ENCODE peak calls at places on chromosome 5, in four cellular contexts. U, J, A and N are unnamed samples.

GRCh38 chr5:1847056-1847455 is 35.7 kb downstream of the IRX4 start:
- DNase-seq in J (no peak), U (no peak), A (no peak), N (no peak)

GRCh38 chr5:74394924-74395880 is 245.3 kb downstream of the ENC1 start:
- DNase-seq in J (no peak), U (peak), A (peak), N (no peak)

GRCh38 chr5:154985126-154985525 is 28.4 kb upstream of the KIF4B start:
- DNase-seq in J (no peak), U (no peak), A (no peak), N (no peak)

GRCh38 chr5:119313876-119314605 is 41.8 kb upstream of the TNFAIP8 start:
- DNase-seq in A (no peak), J (no peak), U (no peak), N (no peak)

GRCh38 chr5:43432486-43433365 is 20.5 kb upstream of the CCL28 start:
- DNase-seq in J (no peak), U (no peak), A (peak), N (no peak)

GRCh38 chr5:14218897-14219573 is 75.9 kb downstream of the TRIO start:
- DNase-seq in U (no peak), A (no peak), J (no peak), N (no peak)

GRCh38 chr5:167511-167910 is 23.8 kb upstream of the LRRC14B start:
- DNase-seq in U (peak), J (no peak), A (no peak), N (no peak)

GRCh38 chr5:135393229-135393628 is 5.8 kb downstream of the MACROH2A1 start:
- DNase-seq in A (no peak), J (no peak), U (no peak), N (no peak)

GRCh38 chr5:66074891-66075290 is 69.2 kb upstream of the SREK1 start:
- DNase-seq in U (no peak), J (no peak), A (no peak), N (no peak)

GRCh38 chr5:63050916-63051315 is 472.3 kb downstream of the LRRC70 start:
- DNase-seq in J (no peak), U (no peak), A (no peak), N (no peak)

GRCh38 chr5:124740991-124741583 is 5.4 kb downstream of the ZNF608 start:
- DNase-seq in J (no peak), U (no peak), A (no peak), N (no peak)

GRCh38 chr5:1010181-1010510 is 1.5 kb downstream of the NKD2 start:
- DNase-seq in U (no peak), A (peak), J (no peak), N (peak)

GRCh38 chr5:143717400-143717799 is 94.6 kb upstream of the HMHB1 start:
- DNase-seq in J (no peak), A (no peak), U (no peak), N (no peak)

GRCh38 chr5:44365351-44365750 is 23.9 kb downstream of the FGF10 start:
- DNase-seq in U (no peak), A (no peak), J (no peak), N (no peak)

GRCh38 chr5:78345485-78345884 is 14.9 kb upstream of the SCAMP1 start:
- DNase-seq in A (no peak), J (no peak), U (no peak), N (no peak)

GRCh38 chr5:67095346-67095871 is 101.2 kb downstream of the CD180 start:
- DNase-seq in A (peak), J (no peak), U (no peak), N (no peak)

GRCh38 chr5:139383275-139383992 is at the start of gene SLC23A1:
- DNase-seq in A (peak), J (no peak), U (no peak), N (no peak)

GRCh38 chr5:43041131-43041668 is 1.1 kb upstream of the ANXA2R start:
- DNase-seq in A (no peak), J (no peak), U (no peak), N (no peak)

GRCh38 chr5:42015681-42016080 is 90.6 kb downstream of the FBXO4 start:
- DNase-seq in J (no peak), A (no peak), U (no peak), N (no peak)

GRCh38 chr5:99032234-99033013 is 103.6 kb upstream of the CHD1 start:
- DNase-seq in U (peak), J (no peak), A (peak), N (peak)

GRCh38 chr5:76391014-76391413 is 12.1 kb upstream of the IQGAP2 start:
- DNase-seq in A (no peak), J (no peak), U (no peak), N (no peak)

GRCh38 chr5:38167562-38167996 is 90.8 kb upstream of the EGFLAM start:
- DNase-seq in A (no peak), J (no peak), U (no peak), N (no peak)

GRCh38 chr5:20224046-20224445 is 236.0 kb upstream of the CDH18 start:
- DNase-seq in A (no peak), J (no peak), U (no peak), N (no peak)

GRCh38 chr5:179278119-179278518 is 67.1 kb downstream of the ADAMTS2 start:
- DNase-seq in U (no peak), J (no peak), A (no peak), N (no peak)

DNA sequence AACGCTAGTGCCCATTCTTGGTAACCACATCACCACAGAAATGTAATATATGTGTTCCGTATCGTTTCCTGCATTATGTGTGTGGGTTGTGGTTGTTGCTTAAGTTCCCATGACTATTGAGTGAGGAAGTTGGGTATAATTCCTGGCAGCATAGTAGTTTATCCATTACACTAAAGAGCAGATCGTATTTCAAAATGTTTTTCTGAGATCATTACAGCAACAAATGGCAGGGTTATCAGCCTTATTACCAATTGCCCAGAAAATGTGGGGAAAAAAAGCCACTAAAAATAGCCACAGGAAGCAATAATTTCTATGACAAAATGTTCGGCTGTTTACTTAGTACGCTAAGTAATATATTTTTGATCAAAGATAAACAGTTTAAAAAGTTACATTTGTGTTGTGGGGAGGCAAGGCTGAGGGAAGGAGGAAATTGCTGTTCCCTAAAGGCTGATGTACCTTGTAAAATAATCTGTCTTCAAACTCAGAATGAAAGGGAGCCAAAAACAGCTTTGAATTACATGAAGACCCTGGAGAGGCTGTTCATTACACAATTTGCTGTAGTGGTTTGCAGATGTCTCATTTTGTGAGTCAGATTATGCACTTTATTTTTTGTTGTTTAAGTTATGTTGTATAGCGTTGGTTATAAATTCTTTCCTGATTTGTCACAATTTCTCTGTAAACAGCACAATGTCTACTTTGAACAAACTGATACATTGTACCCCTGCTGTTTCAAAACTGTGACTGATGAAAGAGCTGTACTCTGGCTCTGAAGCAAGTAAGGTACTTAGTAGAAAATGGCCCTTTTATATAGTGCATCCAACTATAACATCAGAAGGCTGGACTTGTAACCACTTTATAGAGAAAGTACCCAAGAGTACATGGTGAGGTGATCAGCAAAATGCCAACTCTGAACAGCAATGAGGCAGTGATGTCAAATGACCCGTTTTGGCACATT is 1028.5 kb downstream of the NR2F1-AS1 start:
- DNase-seq in U (no peak), J (no peak), A (peak), N (no peak)
- TF ChIP-seq CREM in U (no peak), J (no peak), A (no peak), N (no peak)

GRCh38 chr5:133996683-133997252 is 8.0 kb downstream of the VDAC1 start:
- DNase-seq in A (no peak), J (no peak), U (peak), N (no peak)
- TF ChIP-seq CREM in A (no peak), J (no peak), U (no peak), N (no peak)

GRCh38 chr5:100900796-100901731 is 2.0 kb downstream of the ST8SIA4 start:
- DNase-seq in A (no peak), U (peak), J (peak), N (peak)
- TF ChIP-seq CREM in A (no peak), U (no peak), J (peak), N (no peak)

DNA sequence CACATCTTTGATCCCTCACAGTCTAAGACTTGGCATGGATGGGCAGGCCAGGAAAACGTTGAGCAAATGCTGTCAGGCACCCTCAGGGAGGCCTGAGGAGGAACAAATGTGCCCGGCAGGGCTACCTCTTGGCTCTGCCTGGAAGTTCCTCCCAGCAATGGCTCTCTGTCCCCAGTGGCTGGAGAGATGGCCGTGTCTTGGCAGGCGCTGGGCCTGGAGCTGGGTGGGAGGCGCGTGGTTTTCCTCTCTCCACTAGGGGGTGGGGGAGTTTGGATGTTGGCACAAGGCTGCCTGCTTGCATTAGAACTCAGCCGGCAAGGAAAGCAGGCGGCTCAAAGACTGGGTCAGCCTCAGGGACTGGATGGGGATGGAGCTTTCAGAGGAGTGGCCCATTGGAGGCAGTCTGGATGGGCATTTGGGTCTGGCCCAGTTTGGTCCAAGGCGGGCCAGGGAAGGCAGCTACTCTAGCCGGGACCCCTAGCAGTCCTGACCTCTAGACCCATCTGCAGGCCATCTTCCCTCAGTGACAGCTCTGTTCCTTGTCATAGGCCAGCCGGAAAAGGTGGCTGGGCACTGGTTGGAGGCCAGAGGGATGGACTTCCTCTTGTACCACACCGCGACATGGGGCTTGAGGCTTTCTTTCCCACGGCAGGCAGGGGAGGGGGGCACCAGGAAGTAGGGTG is 68.2 kb upstream of the STC2 start:
- DNase-seq in J (no peak), U (peak), A (peak), N (peak)
- TF ChIP-seq CREM in J (no peak), U (no peak), A (no peak), N (no peak)

GRCh38 chr5:56532411-56532935 is 282.9 kb upstream of the MAP3K1 start:
- DNase-seq in U (no peak), A (no peak), J (no peak), N (no peak)

GRCh38 chr5:56530739-56531138 is 284.6 kb upstream of the MAP3K1 start:
- DNase-seq in U (no peak), A (no peak), J (no peak), N (no peak)

GRCh38 chr5:56535347-56535746 is 280.0 kb upstream of the MAP3K1 start:
- DNase-seq in A (no peak), U (no peak), J (no peak), N (no peak)

GRCh38 chr5:56530031-56530430 is 285.3 kb upstream of the MAP3K1 start:
- DNase-seq in U (no peak), J (no peak), A (no peak), N (peak)

GRCh38 chr5:56534102-56534501 is 281.2 kb upstream of the MAP3K1 start:
- DNase-seq in J (no peak), U (no peak), A (peak), N (peak)
- TF ChIP-seq CREM in J (no peak), U (no peak), A (no peak), N (no peak)

GRCh38 chr5:54705994-54706616 is 188.5 kb downstream of the SNX18 start:
- DNase-seq in J (no peak), U (no peak), A (no peak), N (no peak)

GRCh38 chr5:54704825-54705224 is 187.3 kb downstream of the SNX18 start:
- DNase-seq in U (no peak), A (no peak), J (no peak), N (no peak)

GRCh38 chr5:54703091-54703490 is 185.5 kb downstream of the SNX18 start:
- DNase-seq in J (no peak), U (no peak), A (no peak), N (no peak)

GRCh38 chr5:54703568-54704255 is 186.2 kb downstream of the SNX18 start:
- DNase-seq in A (no peak), J (no peak), U (no peak), N (no peak)

GRCh38 chr5:54704341-54704740 is 186.8 kb downstream of the SNX18 start:
- DNase-seq in J (no peak), U (no peak), A (no peak), N (no peak)
- TF ChIP-seq CREM in J (no peak), U (no peak), A (no peak), N (no peak)

DNA sequence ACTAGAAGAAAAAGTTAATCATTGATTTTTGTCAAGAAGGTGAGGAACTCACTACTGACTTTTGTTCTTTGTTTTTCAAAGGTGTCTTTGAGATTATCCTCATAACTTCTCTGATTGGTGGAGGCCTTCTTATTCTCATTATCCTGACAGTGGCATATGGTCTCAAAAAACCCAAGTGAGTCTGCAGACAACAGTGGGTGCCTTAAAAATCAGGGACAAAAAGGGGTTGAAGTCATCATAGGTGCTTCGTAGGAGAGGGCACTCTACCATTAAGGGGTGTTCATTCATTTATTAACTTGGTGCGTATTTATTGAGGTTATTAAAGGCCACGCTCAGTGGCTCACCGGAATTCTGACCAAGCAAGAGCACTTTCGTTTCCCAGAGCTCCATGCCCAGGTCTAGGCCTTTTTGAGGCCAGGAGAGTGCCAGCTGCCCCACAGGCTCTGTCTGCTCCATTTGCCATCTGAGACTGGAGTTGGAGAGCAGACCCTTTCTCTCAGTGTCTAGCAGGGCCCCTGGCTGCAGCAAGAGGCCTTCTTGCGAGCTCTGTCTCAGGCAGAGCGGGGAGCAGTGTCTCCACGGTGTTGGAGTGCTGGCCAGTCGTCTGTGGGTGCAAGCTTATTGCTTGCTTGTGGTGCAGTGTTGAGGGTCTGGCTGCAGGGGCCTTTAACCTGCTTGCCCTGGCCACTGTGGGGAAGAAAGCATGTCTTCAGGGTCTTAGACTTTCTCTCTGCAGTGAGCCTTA is 62.4 kb downstream of the IL31RA start:
- DNase-seq in J (no peak), U (no peak), A (no peak), N (no peak)
- TF ChIP-seq CREM in J (no peak), U (no peak), A (no peak), N (no peak)

GRCh38 chr5:174723979-174724483 is 351 bp upstream of the MSX2 start:
- DNase-seq in J (no peak), U (no peak), A (no peak), N (no peak)
- TF ChIP-seq CREM in J (no peak), U (no peak), A (no peak), N (no peak)

GRCh38 chr5:90529234-90529938 is at the start of gene LYSMD3:
- DNase-seq in U (peak), A (peak), J (peak), N (peak)

GRCh38 chr5:90530736-90531487 is 1.5 kb upstream of the LYSMD3 start:
- DNase-seq in A (no peak), J (no peak), U (no peak), N (no peak)

GRCh38 chr5:90533794-90534193 is 4.4 kb upstream of the LYSMD3 start:
- DNase-seq in J (no peak), A (no peak), U (no peak), N (peak)

GRCh38 chr5:90529939-90530677 is 724 bp upstream of the LYSMD3 start:
- DNase-seq in U (peak), J (peak), A (peak), N (peak)

GRCh38 chr5:90528704-90529233 is 615 bp downstream of the LYSMD3 start:
- DNase-seq in A (no peak), J (no peak), U (no peak), N (no peak)
- TF ChIP-seq CREM in A (no peak), J (no peak), U (no peak), N (peak)

GRCh38 chr5:82257729-82258128 is 20.4 kb downstream of the RPS23 start:
- DNase-seq in U (no peak), A (no peak), J (no peak), N (no peak)

GRCh38 chr5:82265052-82265451 is 13.1 kb downstream of the RPS23 start:
- DNase-seq in A (no peak), U (no peak), J (no peak), N (no peak)

GRCh38 chr5:82255844-82256243 is 22.3 kb downstream of the RPS23 start:
- DNase-seq in J (no peak), A (no peak), U (no peak), N (no peak)

GRCh38 chr5:82257247-82257646 is 20.9 kb downstream of the RPS23 start:
- DNase-seq in U (no peak), A (no peak), J (no peak), N (no peak)

GRCh38 chr5:82259172-82259800 is 18.9 kb downstream of the RPS23 start:
- DNase-seq in A (no peak), U (no peak), J (no peak), N (no peak)
- TF ChIP-seq CREM in A (no peak), U (no peak), J (no peak), N (no peak)